ENCODE peak calls at places on chromosomes 11 and 22, in ten cellular contexts. One of them, this sample, is unnamed.

GRCh38 chr11:68565768-68566167 is 105.2 kb downstream of the PPP6R3 start:
- DNase-seq in AG10803: no peak
- DNase-seq in H54: no peak
- DNase-seq in H9: no peak
- DNase-seq in CD4-positive, CD25-positive, alpha-beta regulatory T cell: no peak
- DNase-seq in left cardiac atrium: no peak
- DNase-seq in mesenchymal stem cell: no peak
- DNase-seq in stimulated activated CD4-positive, alpha-beta T cell treated with anti-CD3 and anti-CD28 coated beads, TNF-alpha, amount 100 ng/mL, for 24 hours: no peak
- DNase-seq in body of pancreas: no peak
- DNase-seq in ecto neural progenitor cell: no peak
- DNase-seq in this sample: no peak

GRCh38 chr11:44781697-44782096 is 54.9 kb downstream of the TSPAN18 start:
- DNase-seq in mesenchymal stem cell: no peak
- DNase-seq in ecto neural progenitor cell: no peak
- DNase-seq in H54: no peak
- DNase-seq in AG10803: no peak
- DNase-seq in H9: no peak
- DNase-seq in CD4-positive, CD25-positive, alpha-beta regulatory T cell: no peak
- DNase-seq in body of pancreas: no peak
- DNase-seq in left cardiac atrium: no peak
- DNase-seq in stimulated activated CD4-positive, alpha-beta T cell treated with anti-CD3 and anti-CD28 coated beads, TNF-alpha, amount 100 ng/mL, for 24 hours: no peak
- DNase-seq in this sample: no peak

GRCh38 chr11:17734986-17735822 is 623 bp downstream of the KCNC1 start:
- DNase-seq in left cardiac atrium: peak; percentile 82
- DNase-seq in stimulated activated CD4-positive, alpha-beta T cell treated with anti-CD3 and anti-CD28 coated beads, TNF-alpha, amount 100 ng/mL, for 24 hours: peak; percentile 43
- DNase-seq in mesenchymal stem cell: peak; percentile 78
- DNase-seq in body of pancreas: peak; percentile 73
- DNase-seq in CD4-positive, CD25-positive, alpha-beta regulatory T cell: no peak
- DNase-seq in ecto neural progenitor cell: peak; percentile 85
- DNase-seq in H9: peak; percentile 80
- DNase-seq in H54: peak; percentile 69
- DNase-seq in AG10803: peak; percentile 58
- DNase-seq in this sample: peak; percentile 68

GRCh38 chr11:67389477-67389876 is 2.3 kb upstream of the RAD9A start:
- DNase-seq in H54: no peak
- DNase-seq in body of pancreas: peak; percentile 56
- DNase-seq in left cardiac atrium: no peak
- DNase-seq in CD4-positive, CD25-positive, alpha-beta regulatory T cell: no peak
- DNase-seq in ecto neural progenitor cell: peak; percentile 77
- DNase-seq in AG10803: no peak
- DNase-seq in mesenchymal stem cell: peak; percentile 40
- DNase-seq in H9: peak; percentile 79
- DNase-seq in stimulated activated CD4-positive, alpha-beta T cell treated with anti-CD3 and anti-CD28 coated beads, TNF-alpha, amount 100 ng/mL, for 24 hours: peak; percentile 57
- DNase-seq in this sample: peak; percentile 33

GRCh38 chr11:24386551-24387404 is 110.1 kb upstream of the LUZP2 start:
- DNase-seq in AG10803: peak; percentile 36
- DNase-seq in CD4-positive, CD25-positive, alpha-beta regulatory T cell: no peak
- DNase-seq in H54: no peak
- DNase-seq in body of pancreas: no peak
- DNase-seq in ecto neural progenitor cell: no peak
- DNase-seq in stimulated activated CD4-positive, alpha-beta T cell treated with anti-CD3 and anti-CD28 coated beads, TNF-alpha, amount 100 ng/mL, for 24 hours: no peak
- DNase-seq in mesenchymal stem cell: peak; percentile 55
- DNase-seq in H9: no peak
- DNase-seq in left cardiac atrium: no peak
- DNase-seq in this sample: peak; percentile 45

GRCh38 chr11:116326146-116326545 is 446.6 kb downstream of the BUD13 start:
- DNase-seq in ecto neural progenitor cell: no peak
- DNase-seq in CD4-positive, CD25-positive, alpha-beta regulatory T cell: no peak
- DNase-seq in H9: peak; percentile 18
- DNase-seq in H54: no peak
- DNase-seq in AG10803: no peak
- DNase-seq in mesenchymal stem cell: no peak
- DNase-seq in body of pancreas: no peak
- DNase-seq in stimulated activated CD4-positive, alpha-beta T cell treated with anti-CD3 and anti-CD28 coated beads, TNF-alpha, amount 100 ng/mL, for 24 hours: no peak
- DNase-seq in left cardiac atrium: no peak
- DNase-seq in this sample: no peak

GRCh38 chr22:23032681-23033080 is 37.6 kb upstream of the GNAZ start:
- DNase-seq in ecto neural progenitor cell: no peak
- DNase-seq in body of pancreas: no peak
- DNase-seq in left cardiac atrium: no peak
- DNase-seq in mesenchymal stem cell: no peak
- DNase-seq in AG10803: no peak
- DNase-seq in stimulated activated CD4-positive, alpha-beta T cell treated with anti-CD3 and anti-CD28 coated beads, TNF-alpha, amount 100 ng/mL, for 24 hours: no peak
- DNase-seq in H9: no peak
- DNase-seq in CD4-positive, CD25-positive, alpha-beta regulatory T cell: no peak
- DNase-seq in H54: no peak
- DNase-seq in this sample: no peak

GRCh38 chr22:30265851-30266444 is 703 bp downstream of the OSM start:
- DNase-seq in H54: no peak
- DNase-seq in body of pancreas: no peak
- DNase-seq in AG10803: no peak
- DNase-seq in CD4-positive, CD25-positive, alpha-beta regulatory T cell: peak; percentile 75
- DNase-seq in left cardiac atrium: peak; percentile 59
- DNase-seq in ecto neural progenitor cell: no peak
- DNase-seq in stimulated activated CD4-positive, alpha-beta T cell treated with anti-CD3 and anti-CD28 coated beads, TNF-alpha, amount 100 ng/mL, for 24 hours: peak; percentile 87
- DNase-seq in mesenchymal stem cell: no peak
- DNase-seq in H9: no peak
- DNase-seq in this sample: no peak

GRCh38 chr22:39745789-39746188 is 147.8 kb downstream of the ENTHD1 start:
- DNase-seq in body of pancreas: no peak
- DNase-seq in AG10803: no peak
- DNase-seq in H54: no peak
- DNase-seq in H9: no peak
- DNase-seq in stimulated activated CD4-positive, alpha-beta T cell treated with anti-CD3 and anti-CD28 coated beads, TNF-alpha, amount 100 ng/mL, for 24 hours: no peak
- DNase-seq in CD4-positive, CD25-positive, alpha-beta regulatory T cell: no peak
- DNase-seq in ecto neural progenitor cell: no peak
- DNase-seq in left cardiac atrium: no peak
- DNase-seq in mesenchymal stem cell: no peak
- DNase-seq in this sample: no peak

GRCh38 chr22:43004362-43005035 is 10.4 kb downstream of the PACSIN2 start:
- DNase-seq in H54: no peak
- DNase-seq in H9: no peak
- DNase-seq in left cardiac atrium: no peak
- DNase-seq in ecto neural progenitor cell: no peak
- DNase-seq in AG10803: peak; percentile 96
- DNase-seq in mesenchymal stem cell: peak; percentile 82
- DNase-seq in body of pancreas: no peak
- DNase-seq in CD4-positive, CD25-positive, alpha-beta regulatory T cell: no peak
- DNase-seq in stimulated activated CD4-positive, alpha-beta T cell treated with anti-CD3 and anti-CD28 coated beads, TNF-alpha, amount 100 ng/mL, for 24 hours: no peak
- DNase-seq in this sample: peak; percentile 62

GRCh38 chr11:120028181-120028935 is 109.6 kb downstream of the TRIM29 start:
- DNase-seq in ecto neural progenitor cell: peak; percentile 25
- DNase-seq in mesenchymal stem cell: no peak
- DNase-seq in CD4-positive, CD25-positive, alpha-beta regulatory T cell: no peak
- DNase-seq in AG10803: no peak
- DNase-seq in body of pancreas: no peak
- DNase-seq in left cardiac atrium: no peak
- DNase-seq in H54: no peak
- DNase-seq in stimulated activated CD4-positive, alpha-beta T cell treated with anti-CD3 and anti-CD28 coated beads, TNF-alpha, amount 100 ng/mL, for 24 hours: no peak
- DNase-seq in H9: peak; percentile 15
- DNase-seq in this sample: no peak

GRCh38 chr11:116366980-116367640 is 405.7 kb downstream of the BUD13 start:
- DNase-seq in ecto neural progenitor cell: no peak
- DNase-seq in H9: peak; percentile 56
- DNase-seq in CD4-positive, CD25-positive, alpha-beta regulatory T cell: no peak
- DNase-seq in mesenchymal stem cell: no peak
- DNase-seq in H54: no peak
- DNase-seq in AG10803: no peak
- DNase-seq in body of pancreas: no peak
- DNase-seq in left cardiac atrium: no peak
- DNase-seq in stimulated activated CD4-positive, alpha-beta T cell treated with anti-CD3 and anti-CD28 coated beads, TNF-alpha, amount 100 ng/mL, for 24 hours: no peak
- DNase-seq in this sample: no peak

GRCh38 chr11:8263109-8263768 is 439 bp downstream of the LMO1 start:
- DNase-seq in CD4-positive, CD25-positive, alpha-beta regulatory T cell: no peak
- DNase-seq in mesenchymal stem cell: no peak
- DNase-seq in ecto neural progenitor cell: peak; percentile 76
- DNase-seq in AG10803: no peak
- DNase-seq in left cardiac atrium: no peak
- DNase-seq in H9: peak; percentile 53
- DNase-seq in body of pancreas: peak; percentile 13
- DNase-seq in stimulated activated CD4-positive, alpha-beta T cell treated with anti-CD3 and anti-CD28 coated beads, TNF-alpha, amount 100 ng/mL, for 24 hours: no peak
- DNase-seq in H54: no peak
- DNase-seq in this sample: peak; percentile 19

GRCh38 chr11:11000546-11001283 is 142.9 kb upstream of the ZBED5 start:
- DNase-seq in H54: no peak
- DNase-seq in stimulated activated CD4-positive, alpha-beta T cell treated with anti-CD3 and anti-CD28 coated beads, TNF-alpha, amount 100 ng/mL, for 24 hours: no peak
- DNase-seq in AG10803: no peak
- DNase-seq in ecto neural progenitor cell: no peak
- DNase-seq in mesenchymal stem cell: no peak
- DNase-seq in CD4-positive, CD25-positive, alpha-beta regulatory T cell: no peak
- DNase-seq in left cardiac atrium: no peak
- DNase-seq in H9: no peak
- DNase-seq in body of pancreas: no peak
- DNase-seq in this sample: no peak

GRCh38 chr11:68936358-68936636 is 32.6 kb downstream of the IGHMBP2 start:
- DNase-seq in ecto neural progenitor cell: no peak
- DNase-seq in mesenchymal stem cell: no peak
- DNase-seq in CD4-positive, CD25-positive, alpha-beta regulatory T cell: no peak
- DNase-seq in left cardiac atrium: no peak
- DNase-seq in body of pancreas: no peak
- DNase-seq in H54: no peak
- DNase-seq in stimulated activated CD4-positive, alpha-beta T cell treated with anti-CD3 and anti-CD28 coated beads, TNF-alpha, amount 100 ng/mL, for 24 hours: no peak
- DNase-seq in AG10803: no peak
- DNase-seq in H9: no peak
- DNase-seq in this sample: no peak

GRCh38 chr11:10638285-10638684 is 55.3 kb downstream of the IRAG1 start:
- DNase-seq in H9: no peak
- DNase-seq in stimulated activated CD4-positive, alpha-beta T cell treated with anti-CD3 and anti-CD28 coated beads, TNF-alpha, amount 100 ng/mL, for 24 hours: no peak
- DNase-seq in H54: no peak
- DNase-seq in ecto neural progenitor cell: no peak
- DNase-seq in CD4-positive, CD25-positive, alpha-beta regulatory T cell: no peak
- DNase-seq in AG10803: peak; percentile 48
- DNase-seq in body of pancreas: no peak
- DNase-seq in mesenchymal stem cell: no peak
- DNase-seq in left cardiac atrium: no peak
- DNase-seq in this sample: no peak

GRCh38 chr22:28023036-28023435 is 104.0 kb upstream of the PITPNB start:
- DNase-seq in left cardiac atrium: no peak
- DNase-seq in body of pancreas: no peak
- DNase-seq in H54: no peak
- DNase-seq in mesenchymal stem cell: no peak
- DNase-seq in H9: no peak
- DNase-seq in CD4-positive, CD25-positive, alpha-beta regulatory T cell: no peak
- DNase-seq in ecto neural progenitor cell: no peak
- DNase-seq in stimulated activated CD4-positive, alpha-beta T cell treated with anti-CD3 and anti-CD28 coated beads, TNF-alpha, amount 100 ng/mL, for 24 hours: no peak
- DNase-seq in AG10803: no peak
- DNase-seq in this sample: no peak

GRCh38 chr11:60858731-60859464 is 3.1 kb upstream of the PTGDR2 start:
- DNase-seq in H54: no peak
- DNase-seq in mesenchymal stem cell: no peak
- DNase-seq in body of pancreas: no peak
- DNase-seq in H9: no peak
- DNase-seq in CD4-positive, CD25-positive, alpha-beta regulatory T cell: no peak
- DNase-seq in AG10803: no peak
- DNase-seq in left cardiac atrium: no peak
- DNase-seq in ecto neural progenitor cell: no peak
- DNase-seq in stimulated activated CD4-positive, alpha-beta T cell treated with anti-CD3 and anti-CD28 coated beads, TNF-alpha, amount 100 ng/mL, for 24 hours: no peak
- DNase-seq in this sample: no peak

GRCh38 chr11:77884186-77884828 is 63.4 kb downstream of the AAMDC start:
- DNase-seq in ecto neural progenitor cell: no peak
- DNase-seq in mesenchymal stem cell: peak; percentile 92
- DNase-seq in AG10803: peak; percentile 86
- DNase-seq in stimulated activated CD4-positive, alpha-beta T cell treated with anti-CD3 and anti-CD28 coated beads, TNF-alpha, amount 100 ng/mL, for 24 hours: no peak
- DNase-seq in H9: no peak
- DNase-seq in left cardiac atrium: no peak
- DNase-seq in H54: no peak
- DNase-seq in body of pancreas: no peak
- DNase-seq in CD4-positive, CD25-positive, alpha-beta regulatory T cell: no peak
- DNase-seq in this sample: peak; percentile 39

GRCh38 chr22:46881373-46882118 is 119.1 kb downstream of the TBC1D22A start:
- DNase-seq in CD4-positive, CD25-positive, alpha-beta regulatory T cell: no peak
- DNase-seq in mesenchymal stem cell: peak; percentile 6
- DNase-seq in left cardiac atrium: peak; percentile 59
- DNase-seq in body of pancreas: no peak
- DNase-seq in H54: peak; percentile 35
- DNase-seq in ecto neural progenitor cell: no peak
- DNase-seq in H9: no peak
- DNase-seq in stimulated activated CD4-positive, alpha-beta T cell treated with anti-CD3 and anti-CD28 coated beads, TNF-alpha, amount 100 ng/mL, for 24 hours: no peak
- DNase-seq in AG10803: peak; percentile 26
- DNase-seq in this sample: peak; percentile 46

GRCh38 chr11:32659672-32660071 is 76.0 kb downstream of the EIF3M start:
- DNase-seq in H9: no peak
- DNase-seq in H54: no peak
- DNase-seq in ecto neural progenitor cell: no peak
- DNase-seq in CD4-positive, CD25-positive, alpha-beta regulatory T cell: no peak
- DNase-seq in left cardiac atrium: no peak
- DNase-seq in AG10803: no peak
- DNase-seq in mesenchymal stem cell: no peak
- DNase-seq in stimulated activated CD4-positive, alpha-beta T cell treated with anti-CD3 and anti-CD28 coated beads, TNF-alpha, amount 100 ng/mL, for 24 hours: no peak
- DNase-seq in body of pancreas: no peak
- DNase-seq in this sample: no peak

GRCh38 chr11:116413861-116414260 is 358.9 kb downstream of the BUD13 start:
- DNase-seq in CD4-positive, CD25-positive, alpha-beta regulatory T cell: no peak
- DNase-seq in ecto neural progenitor cell: no peak
- DNase-seq in stimulated activated CD4-positive, alpha-beta T cell treated with anti-CD3 and anti-CD28 coated beads, TNF-alpha, amount 100 ng/mL, for 24 hours: no peak
- DNase-seq in left cardiac atrium: no peak
- DNase-seq in body of pancreas: no peak
- DNase-seq in AG10803: no peak
- DNase-seq in H9: no peak
- DNase-seq in mesenchymal stem cell: no peak
- DNase-seq in H54: no peak
- DNase-seq in this sample: no peak

GRCh38 chr22:37812869-37813678 is 5.3 kb downstream of the GCAT start:
- DNase-seq in ecto neural progenitor cell: no peak
- DNase-seq in CD4-positive, CD25-positive, alpha-beta regulatory T cell: no peak
- DNase-seq in AG10803: no peak
- DNase-seq in mesenchymal stem cell: no peak
- DNase-seq in stimulated activated CD4-positive, alpha-beta T cell treated with anti-CD3 and anti-CD28 coated beads, TNF-alpha, amount 100 ng/mL, for 24 hours: no peak
- DNase-seq in H54: no peak
- DNase-seq in body of pancreas: no peak
- DNase-seq in left cardiac atrium: no peak
- DNase-seq in H9: peak; percentile 17
- DNase-seq in this sample: no peak

GRCh38 chr11:41110527-41110926 is 348.9 kb downstream of the LRRC4C start:
- DNase-seq in AG10803: no peak
- DNase-seq in stimulated activated CD4-positive, alpha-beta T cell treated with anti-CD3 and anti-CD28 coated beads, TNF-alpha, amount 100 ng/mL, for 24 hours: no peak
- DNase-seq in CD4-positive, CD25-positive, alpha-beta regulatory T cell: no peak
- DNase-seq in H54: no peak
- DNase-seq in mesenchymal stem cell: no peak
- DNase-seq in ecto neural progenitor cell: no peak
- DNase-seq in body of pancreas: no peak
- DNase-seq in left cardiac atrium: no peak
- DNase-seq in H9: no peak
- DNase-seq in this sample: no peak

GRCh38 chr22:20186871-20187546 is 36.2 kb upstream of the CCDC188 start:
- DNase-seq in AG10803: no peak
- DNase-seq in ecto neural progenitor cell: no peak
- DNase-seq in left cardiac atrium: no peak
- DNase-seq in stimulated activated CD4-positive, alpha-beta T cell treated with anti-CD3 and anti-CD28 coated beads, TNF-alpha, amount 100 ng/mL, for 24 hours: no peak
- DNase-seq in CD4-positive, CD25-positive, alpha-beta regulatory T cell: no peak
- DNase-seq in H54: no peak
- DNase-seq in H9: no peak
- DNase-seq in body of pancreas: no peak
- DNase-seq in mesenchymal stem cell: no peak
- DNase-seq in this sample: no peak

GRCh38 chr11:59429924-59430516 is 3.8 kb upstream of the OR5A2 start:
- DNase-seq in CD4-positive, CD25-positive, alpha-beta regulatory T cell: no peak
- DNase-seq in stimulated activated CD4-positive, alpha-beta T cell treated with anti-CD3 and anti-CD28 coated beads, TNF-alpha, amount 100 ng/mL, for 24 hours: no peak
- DNase-seq in mesenchymal stem cell: peak; percentile 46
- DNase-seq in ecto neural progenitor cell: no peak
- DNase-seq in H54: no peak
- DNase-seq in left cardiac atrium: no peak
- DNase-seq in AG10803: peak; percentile 36
- DNase-seq in H9: no peak
- DNase-seq in body of pancreas: peak; percentile 29
- DNase-seq in this sample: peak; percentile 45

GRCh38 chr22:31738566-31738965 is 11.4 kb downstream of the PRR14L start:
- DNase-seq in body of pancreas: no peak
- DNase-seq in left cardiac atrium: no peak
- DNase-seq in stimulated activated CD4-positive, alpha-beta T cell treated with anti-CD3 and anti-CD28 coated beads, TNF-alpha, amount 100 ng/mL, for 24 hours: no peak
- DNase-seq in CD4-positive, CD25-positive, alpha-beta regulatory T cell: no peak
- DNase-seq in H54: no peak
- DNase-seq in AG10803: no peak
- DNase-seq in ecto neural progenitor cell: no peak
- DNase-seq in H9: no peak
- DNase-seq in mesenchymal stem cell: no peak
- DNase-seq in this sample: peak; percentile 6

GRCh38 chr22:48494256-48494967 is 1333.3 kb downstream of the BRD1 start:
- DNase-seq in body of pancreas: no peak
- DNase-seq in ecto neural progenitor cell: no peak
- DNase-seq in H9: no peak
- DNase-seq in stimulated activated CD4-positive, alpha-beta T cell treated with anti-CD3 and anti-CD28 coated beads, TNF-alpha, amount 100 ng/mL, for 24 hours: no peak
- DNase-seq in mesenchymal stem cell: no peak
- DNase-seq in H54: no peak
- DNase-seq in CD4-positive, CD25-positive, alpha-beta regulatory T cell: no peak
- DNase-seq in AG10803: no peak
- DNase-seq in left cardiac atrium: no peak
- DNase-seq in this sample: no peak